ENCODE peak calls at places on chromosomes 4 and X, in eight cellular contexts. One of them, this sample, is unnamed.

GRCh38 chr4:112332398-112332797 is 35.2 kb downstream of the ALPK1 start:
- DNase-seq in mucosa of descending colon: no peak
- DNase-seq in hepatocyte: no peak
- DNase-seq in ascending aorta: no peak
- DNase-seq in HCT116: no peak
- DNase-seq in HFF-Myc: no peak
- DNase-seq in suprapubic skin: no peak
- DNase-seq in AG04449: no peak
- DNase-seq in this sample: no peak

GRCh38 chrX:101022020-101022419 is 29.9 kb downstream of the TRMT2B start:
- DNase-seq in mucosa of descending colon: no peak
- DNase-seq in hepatocyte: no peak
- DNase-seq in ascending aorta: peak; percentile 40
- DNase-seq in HCT116: no peak
- DNase-seq in HFF-Myc: no peak
- DNase-seq in suprapubic skin: no peak
- DNase-seq in AG04449: no peak
- DNase-seq in this sample: no peak

GRCh38 chrX:138082881-138083280 is 517.0 kb downstream of the ZIC3 start:
- DNase-seq in mucosa of descending colon: no peak
- DNase-seq in hepatocyte: no peak
- DNase-seq in ascending aorta: no peak
- DNase-seq in HCT116: no peak
- DNase-seq in HFF-Myc: no peak
- DNase-seq in suprapubic skin: no peak
- DNase-seq in AG04449: no peak
- DNase-seq in this sample: no peak

GRCh38 chrX:5681159-5681558 is 547.5 kb downstream of the NLGN4X start:
- DNase-seq in mucosa of descending colon: no peak
- DNase-seq in hepatocyte: peak; percentile 21
- DNase-seq in ascending aorta: no peak
- DNase-seq in HCT116: no peak
- DNase-seq in HFF-Myc: no peak
- DNase-seq in suprapubic skin: no peak
- DNase-seq in AG04449: no peak
- DNase-seq in this sample: no peak

GRCh38 chr4:39472396-39472795 is 13.5 kb downstream of the LIAS start:
- DNase-seq in mucosa of descending colon: no peak
- DNase-seq in hepatocyte: no peak
- DNase-seq in ascending aorta: no peak
- DNase-seq in HCT116: no peak
- DNase-seq in HFF-Myc: no peak
- DNase-seq in suprapubic skin: no peak
- DNase-seq in AG04449: no peak
- DNase-seq in this sample: peak; percentile 26

GRCh38 chr4:38925492-38926418 is 58.1 kb downstream of the FAM114A1 start:
- DNase-seq in mucosa of descending colon: no peak
- DNase-seq in hepatocyte: peak; percentile 22
- DNase-seq in ascending aorta: no peak
- DNase-seq in HCT116: no peak
- DNase-seq in HFF-Myc: no peak
- DNase-seq in suprapubic skin: no peak
- DNase-seq in AG04449: no peak
- DNase-seq in this sample: no peak

GRCh38 chrX:153733651-153734240 is 9.1 kb downstream of the ABCD1 start:
- DNase-seq in mucosa of descending colon: no peak
- DNase-seq in hepatocyte: no peak
- DNase-seq in ascending aorta: no peak
- DNase-seq in HCT116: no peak
- DNase-seq in HFF-Myc: no peak
- DNase-seq in suprapubic skin: no peak
- DNase-seq in AG04449: no peak
- DNase-seq in this sample: no peak

GRCh38 chrX:82528525-82528924 is 979.6 kb upstream of the POU3F4 start:
- DNase-seq in mucosa of descending colon: no peak
- DNase-seq in hepatocyte: no peak
- DNase-seq in ascending aorta: no peak
- DNase-seq in HCT116: no peak
- DNase-seq in HFF-Myc: no peak
- DNase-seq in suprapubic skin: no peak
- DNase-seq in AG04449: no peak
- DNase-seq in this sample: no peak

GRCh38 chrX:51975811-51976210 is 82.4 kb downstream of the MAGED1 start:
- DNase-seq in mucosa of descending colon: no peak
- DNase-seq in hepatocyte: no peak
- DNase-seq in ascending aorta: no peak
- DNase-seq in HCT116: no peak
- DNase-seq in HFF-Myc: no peak
- DNase-seq in suprapubic skin: no peak
- DNase-seq in AG04449: no peak
- DNase-seq in this sample: no peak

GRCh38 chr4:154982187-154983047 is 201.3 kb downstream of the RBM46 start:
- DNase-seq in mucosa of descending colon: peak; percentile 76
- DNase-seq in hepatocyte: peak; percentile 76
- DNase-seq in ascending aorta: peak; percentile 66
- DNase-seq in HCT116: peak; percentile 58
- DNase-seq in HFF-Myc: peak; percentile 6
- DNase-seq in suprapubic skin: no peak
- DNase-seq in AG04449: no peak
- DNase-seq in this sample: peak; percentile 82

GRCh38 chr4:152255437-152255836 is 280.5 kb downstream of the FBXW7 start:
- DNase-seq in mucosa of descending colon: peak; percentile 24
- DNase-seq in hepatocyte: no peak
- DNase-seq in ascending aorta: no peak
- DNase-seq in HCT116: peak; percentile 48
- DNase-seq in HFF-Myc: no peak
- DNase-seq in suprapubic skin: no peak
- DNase-seq in AG04449: no peak
- DNase-seq in this sample: peak; percentile 14

DNA sequence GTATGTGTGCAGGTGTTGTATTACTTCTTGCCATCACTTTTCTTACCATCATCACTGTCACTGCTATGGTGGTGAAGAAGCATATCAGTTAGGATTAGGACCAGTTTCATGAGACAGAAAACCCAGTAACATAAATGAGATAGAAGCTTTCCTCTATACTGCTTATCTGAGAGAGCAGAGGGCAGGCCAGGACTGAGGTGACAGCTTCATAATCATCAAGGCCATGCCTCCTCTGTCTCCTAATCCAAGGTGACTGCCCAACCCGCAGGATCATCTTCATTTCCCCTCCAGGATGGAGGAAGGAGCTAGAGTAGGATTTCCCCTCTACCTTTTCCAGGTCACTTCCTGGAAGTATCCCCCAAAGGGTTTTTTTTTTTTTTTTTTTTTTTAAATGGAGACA is 35.4 kb downstream of the TMEM131L start:
- DNase-seq in mucosa of descending colon: no peak
- DNase-seq in hepatocyte: no peak
- DNase-seq in ascending aorta: no peak
- DNase-seq in HCT116: no peak
- DNase-seq in HFF-Myc: no peak
- DNase-seq in suprapubic skin: no peak
- DNase-seq in AG04449: no peak
- DNase-seq in this sample: no peak
- H3K4me3 ChIP-seq in mucosa of descending colon: no peak overlapping the region
- H3K4me3 ChIP-seq in hepatocyte: no peak overlapping the region
- H3K4me3 ChIP-seq in ascending aorta: no peak overlapping the region
- H3K4me3 ChIP-seq in HCT116: no peak overlapping the region
- H3K4me3 ChIP-seq in HFF-Myc: no peak overlapping the region
- H3K4me3 ChIP-seq in suprapubic skin: no peak overlapping the region
- H3K4me3 ChIP-seq in AG04449: no peak overlapping the region
- H3K4me3 ChIP-seq in this sample: no peak overlapping the region

GRCh38 chrX:109049416-109049815 is 313.1 kb upstream of the IRS4 start:
- DNase-seq in mucosa of descending colon: no peak
- DNase-seq in hepatocyte: no peak
- DNase-seq in ascending aorta: no peak
- DNase-seq in HCT116: no peak
- DNase-seq in HFF-Myc: no peak
- DNase-seq in suprapubic skin: no peak
- DNase-seq in AG04449: no peak
- DNase-seq in this sample: no peak

GRCh38 chrX:109049903-109050302 is 313.5 kb upstream of the IRS4 start:
- DNase-seq in mucosa of descending colon: no peak
- DNase-seq in hepatocyte: no peak
- DNase-seq in ascending aorta: no peak
- DNase-seq in HCT116: no peak
- DNase-seq in HFF-Myc: no peak
- DNase-seq in suprapubic skin: no peak
- DNase-seq in AG04449: no peak
- DNase-seq in this sample: peak; percentile 0
- TF ChIP-seq CTCF in mucosa of descending colon: no peak
- TF ChIP-seq CTCF in hepatocyte: peak; percentile 21
- TF ChIP-seq CTCF in ascending aorta: no peak
- TF ChIP-seq CTCF in HCT116: peak; percentile 38
- TF ChIP-seq CTCF in HFF-Myc: no peak
- TF ChIP-seq CTCF in suprapubic skin: no peak
- TF ChIP-seq CTCF in AG04449: no peak
- TF ChIP-seq CTCF in this sample: peak; percentile 18

GRCh38 chrX:53279296-53280237 is 1.8 kb downstream of the IQSEC2 start:
- DNase-seq in mucosa of descending colon: peak; percentile 56
- DNase-seq in hepatocyte: no peak
- DNase-seq in ascending aorta: peak; percentile 42
- DNase-seq in HCT116: no peak
- DNase-seq in HFF-Myc: no peak
- DNase-seq in suprapubic skin: no peak
- DNase-seq in AG04449: no peak
- DNase-seq in this sample: no peak
- H3K4me3 ChIP-seq in mucosa of descending colon: no peak overlapping the region
- H3K4me3 ChIP-seq in hepatocyte: no peak overlapping the region
- H3K4me3 ChIP-seq in ascending aorta: peak overlapping the region; percentile 57
- H3K4me3 ChIP-seq in HCT116: peak overlapping the region; percentile 63
- H3K4me3 ChIP-seq in HFF-Myc: no peak overlapping the region
- H3K4me3 ChIP-seq in suprapubic skin: peak overlapping the region; percentile 44
- H3K4me3 ChIP-seq in AG04449: peak overlapping the region; percentile 55
- H3K4me3 ChIP-seq in this sample: peak overlapping the region; percentile 43

GRCh38 chr4:67725981-67726380 is 25.0 kb upstream of the UBA6 start:
- DNase-seq in mucosa of descending colon: no peak
- DNase-seq in hepatocyte: no peak
- DNase-seq in ascending aorta: no peak
- DNase-seq in HCT116: no peak
- DNase-seq in HFF-Myc: no peak
- DNase-seq in suprapubic skin: no peak
- DNase-seq in AG04449: peak; percentile 38
- DNase-seq in this sample: peak; percentile 33

GRCh38 chr4:67721770-67722597 is 21.0 kb upstream of the UBA6 start:
- DNase-seq in mucosa of descending colon: no peak
- DNase-seq in hepatocyte: no peak
- DNase-seq in ascending aorta: no peak
- DNase-seq in HCT116: peak; percentile 68
- DNase-seq in HFF-Myc: peak; percentile 67
- DNase-seq in suprapubic skin: no peak
- DNase-seq in AG04449: no peak
- DNase-seq in this sample: peak; percentile 35

GRCh38 chr4:67721317-67721769 is 20.4 kb upstream of the UBA6 start:
- DNase-seq in mucosa of descending colon: no peak
- DNase-seq in hepatocyte: no peak
- DNase-seq in ascending aorta: no peak
- DNase-seq in HCT116: no peak
- DNase-seq in HFF-Myc: no peak
- DNase-seq in suprapubic skin: no peak
- DNase-seq in AG04449: no peak
- DNase-seq in this sample: peak; percentile 24

GRCh38 chr4:67725132-67725531 is 24.2 kb upstream of the UBA6 start:
- DNase-seq in mucosa of descending colon: no peak
- DNase-seq in hepatocyte: no peak
- DNase-seq in ascending aorta: no peak
- DNase-seq in HCT116: no peak
- DNase-seq in HFF-Myc: no peak
- DNase-seq in suprapubic skin: no peak
- DNase-seq in AG04449: no peak
- DNase-seq in this sample: peak; percentile 7

DNA sequence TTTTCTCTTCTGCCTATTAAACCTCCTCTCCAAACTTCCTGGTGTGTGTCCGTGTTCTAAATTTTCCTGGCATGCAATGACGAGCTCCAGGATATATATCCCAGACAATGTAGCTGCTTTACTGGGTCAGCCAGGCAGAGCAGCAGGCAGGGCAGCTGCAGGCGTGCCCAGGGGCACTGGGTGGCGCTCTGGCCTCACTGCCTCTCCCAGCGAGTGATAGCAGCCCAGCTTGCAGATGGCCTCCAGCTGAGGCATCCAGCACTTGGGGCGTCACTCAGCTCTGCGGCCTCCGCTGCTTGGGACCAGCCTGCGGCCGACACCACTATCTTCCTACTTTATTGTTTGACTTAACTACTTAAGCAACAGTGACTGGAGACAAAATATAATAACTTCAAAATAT is 23.0 kb upstream of the UBA6 start:
- DNase-seq in mucosa of descending colon: no peak
- DNase-seq in hepatocyte: no peak
- DNase-seq in ascending aorta: no peak
- DNase-seq in HCT116: no peak
- DNase-seq in HFF-Myc: no peak
- DNase-seq in suprapubic skin: no peak
- DNase-seq in AG04449: no peak
- DNase-seq in this sample: no peak
- TF ChIP-seq CTCF in mucosa of descending colon: no peak
- TF ChIP-seq CTCF in hepatocyte: no peak
- TF ChIP-seq CTCF in ascending aorta: no peak
- TF ChIP-seq CTCF in HCT116: peak; percentile 33
- TF ChIP-seq CTCF in HFF-Myc: peak; percentile 23
- TF ChIP-seq CTCF in suprapubic skin: no peak
- TF ChIP-seq CTCF in AG04449: peak; percentile 13
- TF ChIP-seq CTCF in this sample: no peak

GRCh38 chrX:88883205-88883604 is 136.2 kb downstream of the CPXCR1 start:
- DNase-seq in mucosa of descending colon: no peak
- DNase-seq in hepatocyte: peak; percentile 11
- DNase-seq in ascending aorta: no peak
- DNase-seq in HCT116: no peak
- DNase-seq in HFF-Myc: no peak
- DNase-seq in suprapubic skin: no peak
- DNase-seq in AG04449: no peak
- DNase-seq in this sample: no peak

GRCh38 chrX:88886908-88887307 is 139.9 kb downstream of the CPXCR1 start:
- DNase-seq in mucosa of descending colon: no peak
- DNase-seq in hepatocyte: peak; percentile 15
- DNase-seq in ascending aorta: no peak
- DNase-seq in HCT116: no peak
- DNase-seq in HFF-Myc: no peak
- DNase-seq in suprapubic skin: peak; percentile 54
- DNase-seq in AG04449: no peak
- DNase-seq in this sample: no peak

GRCh38 chrX:88881536-88881935 is 134.5 kb downstream of the CPXCR1 start:
- DNase-seq in mucosa of descending colon: no peak
- DNase-seq in hepatocyte: no peak
- DNase-seq in ascending aorta: no peak
- DNase-seq in HCT116: no peak
- DNase-seq in HFF-Myc: no peak
- DNase-seq in suprapubic skin: no peak
- DNase-seq in AG04449: no peak
- DNase-seq in this sample: no peak
- H3K4me3 ChIP-seq in mucosa of descending colon: no peak overlapping the region
- H3K4me3 ChIP-seq in hepatocyte: no peak overlapping the region
- H3K4me3 ChIP-seq in ascending aorta: no peak overlapping the region
- H3K4me3 ChIP-seq in HCT116: no peak overlapping the region
- H3K4me3 ChIP-seq in HFF-Myc: no peak overlapping the region
- H3K4me3 ChIP-seq in suprapubic skin: no peak overlapping the region
- H3K4me3 ChIP-seq in AG04449: no peak overlapping the region
- H3K4me3 ChIP-seq in this sample: no peak overlapping the region

GRCh38 chrX:30589146-30589888 is 11.8 kb upstream of the TASL start:
- DNase-seq in mucosa of descending colon: peak; percentile 7
- DNase-seq in hepatocyte: no peak
- DNase-seq in ascending aorta: no peak
- DNase-seq in HCT116: no peak
- DNase-seq in HFF-Myc: no peak
- DNase-seq in suprapubic skin: no peak
- DNase-seq in AG04449: no peak
- DNase-seq in this sample: no peak
- TF ChIP-seq CTCF in mucosa of descending colon: no peak
- TF ChIP-seq CTCF in hepatocyte: no peak
- TF ChIP-seq CTCF in ascending aorta: no peak
- TF ChIP-seq CTCF in HCT116: no peak
- TF ChIP-seq CTCF in HFF-Myc: no peak
- TF ChIP-seq CTCF in suprapubic skin: no peak
- TF ChIP-seq CTCF in AG04449: no peak
- TF ChIP-seq CTCF in this sample: no peak

This sample was measured in fibroblast of pulmonary artery.